ENCODE peak calls at places on chromosome 21, in six cellular contexts. L, F, Q, W, H and A are unnamed samples.

GRCh38 chr21:38622081-38622826 is 124.0 kb upstream of the ERG start:
- DNase-seq in L (no peak), F (no peak), Q (no peak), W (no peak), H (no peak), A (no peak)

GRCh38 chr21:38297193-38297592 is 40.4 kb downstream of the KCNJ15 start:
- DNase-seq in L (no peak), F (no peak), Q (no peak), W (no peak), H (no peak), A (peak)

GRCh38 chr21:37916795-37917142 is 512 bp upstream of the KCNJ6 start:
- DNase-seq in L (peak), F (peak), Q (no peak), W (no peak), H (peak), A (no peak)

GRCh38 chr21:39142972-39143371 is 40.3 kb downstream of the PSMG1 start:
- DNase-seq in L (no peak), F (no peak), Q (no peak), W (no peak), H (no peak), A (no peak)

GRCh38 chr21:29115899-29116298 is 14.5 kb upstream of the MAP3K7CL start:
- DNase-seq in L (no peak), F (no peak), Q (no peak), W (no peak), H (no peak), A (no peak)

GRCh38 chr21:28822882-28823335 is 169.8 kb downstream of the LTN1 start:
- DNase-seq in L (no peak), F (peak), Q (no peak), W (no peak), H (peak), A (no peak)

GRCh38 chr21:31675960-31676359 is 16.5 kb downstream of the SOD1 start:
- DNase-seq in L (no peak), F (no peak), Q (no peak), W (no peak), H (no peak), A (no peak)

GRCh38 chr21:43864313-43864805 is 664 bp upstream of the AGPAT3 start:
- DNase-seq in L (peak), F (no peak), Q (no peak), W (no peak), H (peak), A (peak)

GRCh38 chr21:44426663-44427191 is 28.6 kb upstream of the LRRC3 start:
- DNase-seq in L (no peak), F (no peak), Q (no peak), W (no peak), H (no peak), A (no peak)

GRCh38 chr21:16536661-16537359 is 807.0 kb downstream of the USP25 start:
- DNase-seq in L (no peak), F (no peak), Q (no peak), W (no peak), H (no peak), A (no peak)

GRCh38 chr21:30194701-30195299 is 21.1 kb downstream of the CLDN8 start:
- DNase-seq in L (peak), F (peak), Q (no peak), W (no peak), H (peak), A (peak)

GRCh38 chr21:36706951-36707762 is 8.2 kb downstream of the SIM2 start:
- DNase-seq in L (no peak), F (no peak), Q (no peak), W (no peak), H (peak), A (no peak)

GRCh38 chr21:37386151-37386550 is 19.6 kb downstream of the DYRK1A start:
- DNase-seq in L (no peak), F (no peak), Q (no peak), W (no peak), H (no peak), A (no peak)

GRCh38 chr21:36688324-36688723 is 10.6 kb upstream of the SIM2 start:
- DNase-seq in L (no peak), F (no peak), Q (no peak), W (no peak), H (no peak), A (no peak)

GRCh38 chr21:38679531-38679930 is 126.2 kb upstream of the ETS2 start:
- DNase-seq in L (no peak), F (no peak), Q (peak), W (no peak), H (no peak), A (no peak)

GRCh38 chr21:21712761-21713558 is 714.8 kb downstream of the NCAM2 start:
- DNase-seq in L (no peak), F (no peak), Q (no peak), W (no peak), H (no peak), A (no peak)

GRCh38 chr21:26732442-26733221 is 112.6 kb downstream of the ADAMTS1 start:
- DNase-seq in L (no peak), F (peak), Q (no peak), W (peak), H (peak), A (no peak)

GRCh38 chr21:43921979-43922945 is 57.2 kb downstream of the AGPAT3 start:
- DNase-seq in L (peak), F (no peak), Q (peak), W (no peak), H (no peak), A (peak)

GRCh38 chr21:44706706-44707615 is 4.4 kb downstream of the TSPEAR start:
- DNase-seq in L (no peak), F (no peak), Q (no peak), W (no peak), H (peak), A (no peak)

GRCh38 chr21:44927587-44928461 is 7.1 kb upstream of the ITGB2 start:
- DNase-seq in L (peak), F (peak), Q (peak), W (no peak), H (no peak), A (peak)

GRCh38 chr21:43658094-43658725 is 1.1 kb downstream of the HSF2BP start:
- DNase-seq in L (no peak), F (no peak), Q (no peak), W (no peak), H (no peak), A (no peak)

GRCh38 chr21:29793712-29794111 is 146.1 kb downstream of the GRIK1 start:
- DNase-seq in L (no peak), F (no peak), Q (no peak), W (no peak), H (no peak), A (no peak)

GRCh38 chr21:28104346-28104745 is 888.3 kb downstream of the LTN1 start:
- DNase-seq in L (no peak), F (no peak), Q (no peak), W (no peak), H (peak), A (no peak)

GRCh38 chr21:40166291-40166843 is 299.1 kb downstream of the PCP4 start:
- DNase-seq in L (no peak), F (no peak), Q (no peak), W (no peak), H (no peak), A (no peak)

GRCh38 chr21:37017951-37018679 is 11.6 kb downstream of the RIPPLY3 start:
- DNase-seq in L (no peak), F (no peak), Q (no peak), W (no peak), H (no peak), A (no peak)

GRCh38 chr21:23130308-23130707 is 2132.1 kb downstream of the NCAM2 start:
- DNase-seq in L (no peak), F (no peak), Q (no peak), W (no peak), H (no peak), A (no peak)

GRCh38 chr21:44911384-44912157 is 9.1 kb downstream of the ITGB2 start:
- DNase-seq in L (peak), F (peak), Q (no peak), W (no peak), H (peak), A (peak)

GRCh38 chr21:31180256-31181088 is 142.2 kb upstream of the KRTAP19-8 start:
- DNase-seq in L (peak), F (peak), Q (no peak), W (no peak), H (peak), A (peak)

GRCh38 chr21:44875341-44875740 is 1.9 kb upstream of the PTTG1IP start:
- DNase-seq in L (no peak), F (no peak), Q (no peak), W (no peak), H (no peak), A (peak)

GRCh38 chr21:31938330-31939301 is 65.8 kb downstream of the HUNK start:
- DNase-seq in L (no peak), F (no peak), Q (no peak), W (no peak), H (peak), A (no peak)

GRCh38 chr21:32061755-32062154 is 188.9 kb downstream of the HUNK start:
- DNase-seq in L (no peak), F (no peak), Q (no peak), W (no peak), H (no peak), A (no peak)

GRCh38 chr21:31184462-31184861 is 146.2 kb upstream of the KRTAP19-8 start:
- DNase-seq in L (no peak), F (no peak), Q (no peak), W (no peak), H (peak), A (no peak)

GRCh38 chr21:39576518-39577128 is 36.1 kb upstream of the B3GALT5 start:
- DNase-seq in L (no peak), F (no peak), Q (no peak), W (no peak), H (no peak), A (no peak)

GRCh38 chr21:37878946-37879660 is 37.2 kb downstream of the KCNJ6 start:
- DNase-seq in L (peak), F (no peak), Q (no peak), W (no peak), H (no peak), A (no peak)

GRCh38 chr21:17726047-17726446 is 93.1 kb downstream of the C21orf91 start:
- DNase-seq in L (no peak), F (peak), Q (no peak), W (no peak), H (peak), A (no peak)
- TF ChIP-seq GABPA in L (no peak), F (no peak), Q (no peak), W (no peak), H (no peak), A (no peak)

GRCh38 chr21:33196956-33197374 is 32.8 kb upstream of the IFNAR2 start:
- DNase-seq in L (peak), F (peak), Q (no peak), W (peak), H (peak), A (peak)
- TF ChIP-seq GABPA in L (no peak), F (no peak), Q (no peak), W (no peak), H (no peak), A (no peak)

DNA sequence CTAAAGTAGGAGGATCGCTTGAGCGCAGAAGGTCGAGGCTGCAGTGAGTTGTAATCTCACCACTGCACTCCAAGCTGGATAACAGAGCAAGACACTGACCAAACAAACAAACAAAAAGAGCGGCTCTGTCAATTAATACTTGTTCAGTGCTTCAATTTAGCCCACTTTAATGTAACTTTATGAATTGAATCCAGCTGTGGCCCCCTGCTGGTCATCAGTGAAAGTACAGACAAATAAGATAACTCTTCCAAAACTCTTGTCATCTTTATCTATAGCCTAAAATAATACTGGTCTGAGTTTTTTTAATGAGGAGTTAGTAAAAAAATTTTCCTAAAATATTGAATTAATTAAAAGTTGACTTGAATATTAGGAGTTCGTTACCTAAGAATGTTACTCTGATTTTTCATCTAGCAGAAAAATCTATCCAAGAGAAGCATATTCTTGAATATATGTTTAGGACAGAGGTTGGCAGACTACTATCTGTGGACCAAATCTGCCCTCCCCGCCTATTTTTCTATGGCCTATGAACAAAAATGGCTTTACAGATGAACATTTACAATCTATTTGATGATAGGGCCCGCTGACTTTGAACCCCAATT is 26.1 kb downstream of the ATP5PF start:
- DNase-seq in L (peak), F (peak), Q (no peak), W (no peak), H (peak), A (peak)
- TF ChIP-seq GABPA in L (no peak), F (no peak), Q (no peak), W (no peak), H (no peak), A (no peak)

DNA sequence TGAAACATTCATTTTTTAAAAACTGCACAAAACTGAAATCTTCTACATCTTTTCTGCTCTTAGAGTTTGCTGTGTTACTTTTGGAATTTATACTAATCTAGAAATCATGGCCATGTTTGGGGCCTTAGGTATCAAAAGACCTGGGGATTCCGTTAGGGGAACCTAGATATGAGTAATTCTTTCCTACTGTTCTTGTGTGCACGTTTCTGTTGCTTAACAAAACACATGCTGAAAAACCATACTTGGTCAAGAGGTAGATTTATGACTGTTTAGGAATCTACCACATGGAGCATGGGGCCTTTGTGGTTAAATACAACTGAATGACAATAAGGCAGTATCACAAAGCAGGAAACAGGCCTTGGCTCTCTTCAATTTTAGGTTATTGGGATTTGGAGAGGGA is 291.9 kb upstream of the USP25 start:
- DNase-seq in L (no peak), F (no peak), Q (peak), W (no peak), H (no peak), A (peak)
- TF ChIP-seq GABPA in L (no peak), F (no peak), Q (no peak), W (no peak), H (no peak), A (no peak)

DNA sequence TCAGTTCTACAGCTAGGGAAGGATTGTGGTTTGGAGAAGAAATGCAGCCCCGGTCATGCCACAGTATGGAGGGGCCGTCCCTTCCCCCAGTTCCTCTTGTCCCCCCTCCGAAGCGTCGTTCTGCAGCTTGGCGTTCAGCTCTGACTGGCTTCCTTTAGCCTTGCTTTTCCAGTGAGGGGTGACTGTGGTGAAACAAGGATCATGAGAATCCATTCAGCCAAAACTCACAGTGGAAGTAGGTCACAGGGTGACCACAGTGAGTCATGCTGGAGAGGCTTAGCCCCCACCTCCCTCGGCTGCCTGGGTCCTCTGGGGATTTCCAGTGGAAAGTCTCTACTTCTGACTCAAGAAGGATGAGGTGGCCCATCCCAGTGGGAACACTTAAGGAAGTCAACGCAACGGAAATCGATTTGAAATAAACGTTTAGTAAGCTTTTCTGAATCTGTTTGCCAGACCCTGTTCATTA is 37.3 kb upstream of the COL6A2 start:
- DNase-seq in L (no peak), F (no peak), Q (no peak), W (no peak), H (no peak), A (no peak)
- TF ChIP-seq GABPA in L (no peak), F (no peak), Q (no peak), W (no peak), H (no peak), A (no peak)

GRCh38 chr21:42238185-42238934 is 19.4 kb downstream of the ABCG1 start:
- DNase-seq in L (no peak), F (no peak), Q (peak), W (no peak), H (no peak), A (no peak)
- TF ChIP-seq GABPA in L (no peak), F (no peak), Q (no peak), W (no peak), H (no peak), A (no peak)

DNA sequence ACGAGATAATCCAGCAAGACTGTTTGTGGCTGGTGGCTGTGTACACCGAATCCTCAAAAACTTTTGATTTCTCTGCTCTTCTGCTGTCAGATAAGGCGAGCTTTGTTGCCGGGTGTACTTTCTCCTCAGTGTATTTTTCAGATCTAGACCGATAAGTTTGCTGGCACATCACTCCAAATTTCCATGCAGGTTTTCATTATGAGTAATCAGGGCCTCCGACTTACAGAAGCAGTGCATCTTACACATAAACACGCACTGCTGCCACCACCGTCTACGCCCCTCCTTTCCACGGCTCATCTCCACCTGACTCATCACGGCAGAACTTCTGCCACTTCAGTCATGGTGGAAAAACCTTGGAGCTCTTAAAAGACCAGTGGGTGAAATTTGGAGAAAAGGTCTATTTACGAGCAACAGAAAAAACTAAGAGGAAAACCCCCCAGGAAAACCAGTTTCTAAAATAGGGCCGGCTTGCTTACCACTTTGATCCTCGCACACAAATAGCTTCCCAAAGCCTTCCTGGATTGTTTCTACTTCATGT is 7.7 kb downstream of the ZBTB21 start:
- DNase-seq in L (no peak), F (no peak), Q (peak), W (no peak), H (no peak), A (no peak)
- TF ChIP-seq GABPA in L (no peak), F (no peak), Q (no peak), W (no peak), H (no peak), A (no peak)

GRCh38 chr21:35326677-35327076 is 277.6 kb upstream of the RUNX1 start:
- DNase-seq in L (no peak), F (no peak), Q (no peak), W (no peak), H (no peak), A (no peak)

GRCh38 chr21:35321322-35322200 is 272.5 kb upstream of the RUNX1 start:
- DNase-seq in L (no peak), F (no peak), Q (no peak), W (no peak), H (no peak), A (no peak)

GRCh38 chr21:35324372-35325220 is 275.5 kb upstream of the RUNX1 start:
- DNase-seq in L (no peak), F (no peak), Q (no peak), W (no peak), H (no peak), A (no peak)

GRCh38 chr21:35325953-35326352 is 276.9 kb upstream of the RUNX1 start:
- DNase-seq in L (no peak), F (no peak), Q (no peak), W (no peak), H (no peak), A (no peak)

DNA sequence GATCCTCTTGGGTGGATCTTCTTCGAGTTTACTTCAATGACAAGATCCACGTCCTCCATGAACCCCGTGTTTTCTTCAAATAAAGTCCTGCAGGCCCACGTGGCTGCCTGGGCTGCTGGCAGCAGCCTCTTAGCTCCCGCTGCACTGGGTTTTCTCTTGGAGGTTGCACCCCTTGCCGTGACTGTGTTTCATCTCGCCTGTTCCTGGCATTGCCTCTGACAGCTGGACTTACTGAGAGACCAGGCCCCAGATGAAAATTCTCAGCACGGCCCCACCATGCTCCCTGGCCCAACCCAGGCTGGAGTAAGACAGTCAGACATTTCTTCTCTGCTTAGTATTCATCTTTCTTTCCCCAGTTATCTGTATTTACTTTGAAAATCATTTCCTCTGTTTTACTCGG is 274.8 kb upstream of the RUNX1 start:
- DNase-seq in L (no peak), F (no peak), Q (no peak), W (no peak), H (peak), A (no peak)
- TF ChIP-seq GABPA in L (no peak), F (no peak), Q (no peak), W (no peak), H (no peak), A (no peak)